ENCODE peak calls at places on chromosomes 4 and X, in four cellular contexts. S, D, H and P are unnamed samples.

GRCh38 chr4:128386761-128387599 is 99.4 kb upstream of the PGRMC2 start:
- DNase-seq in S (peak; percentile 98), D (no peak), H (no peak), P (no peak)

GRCh38 chrX:80285131-80285773 is 135.0 kb upstream of the TENT5D start:
- DNase-seq in S (peak; percentile 1), D (peak; percentile 28), H (peak; percentile 9), P (peak; percentile 5)

GRCh38 chr4:122666527-122667245 is 45.8 kb upstream of the IL21 start:
- DNase-seq in S (peak; percentile 95), D (no peak), H (no peak), P (no peak)

GRCh38 chrX:116246261-116246660 is 75.7 kb downstream of the AGTR2 start:
- DNase-seq in S (peak; percentile 17), D (no peak), H (no peak), P (no peak)

GRCh38 chr4:148015468-148015867 is 283.6 kb downstream of the ARHGAP10 start:
- DNase-seq in S (no peak), D (no peak), H (no peak), P (no peak)

GRCh38 chr4:78120144-78120880 is 63.2 kb downstream of the FRAS1 start:
- DNase-seq in S (no peak), D (no peak), H (no peak), P (no peak)

GRCh38 chrX:110089656-110090404 is 86.9 kb downstream of the TMEM164 start:
- DNase-seq in S (peak; percentile 44), D (no peak), H (no peak), P (no peak)

GRCh38 chr4:76533314-76533713 is 98.3 kb downstream of the SHROOM3 start:
- DNase-seq in S (no peak), D (no peak), H (no peak), P (no peak)

GRCh38 chrX:151680805-151681204 is 14.5 kb upstream of the PRRG3 start:
- DNase-seq in S (peak; percentile 3), D (peak; percentile 67), H (peak; percentile 21), P (peak; percentile 60)

GRCh38 chr4:14566518-14566917 is 435.8 kb upstream of the CPEB2 start:
- DNase-seq in S (peak; percentile 89), D (no peak), H (no peak), P (no peak)

GRCh38 chr4:16707874-16708273 is 190.6 kb downstream of the LDB2 start:
- DNase-seq in S (peak; percentile 27), D (no peak), H (no peak), P (no peak)

GRCh38 chr4:127782025-127782274 is 172 bp upstream of the HSPA4L start:
- DNase-seq in S (peak; percentile 85), D (peak; percentile 90), H (peak; percentile 83), P (peak; percentile 93)

GRCh38 chrX:71533850-71534515 is 1.1 kb downstream of the OGT start:
- DNase-seq in S (peak; percentile 48), D (peak; percentile 35), H (no peak), P (no peak)

GRCh38 chrX:9988762-9989161 is 21.6 kb downstream of the CLDN34 start:
- DNase-seq in S (peak; percentile 9), D (no peak), H (no peak), P (no peak)

GRCh38 chr4:5802565-5802964 is 90.3 kb downstream of the CRMP1 start:
- DNase-seq in S (no peak), D (no peak), H (no peak), P (no peak)

GRCh38 chr4:107210450-107211239 is 174.5 kb upstream of the DKK2 start:
- DNase-seq in S (peak; percentile 51), D (no peak), H (no peak), P (no peak)

GRCh38 chrX:68724531-68725020 is 77.1 kb downstream of the STARD8 start:
- DNase-seq in S (no peak), D (no peak), H (no peak), P (no peak)

GRCh38 chr4:142161093-142161492 is 524.7 kb downstream of the IL15 start:
- DNase-seq in S (no peak), D (no peak), H (no peak), P (no peak)

GRCh38 chr4:118113220-118113619 is 78.9 kb downstream of the NDST3 start:
- DNase-seq in S (peak; percentile 8), D (no peak), H (no peak), P (no peak)

GRCh38 chr4:8495803-8496202 is 55.2 kb downstream of the TRMT44 start:
- DNase-seq in S (no peak), D (no peak), H (no peak), P (no peak)

GRCh38 chrX:103879339-103879738 is 47.3 kb upstream of the RAB9B start:
- DNase-seq in S (peak; percentile 5), D (no peak), H (no peak), P (no peak)

GRCh38 chrX:54786972-54787371 is 11.1 kb downstream of the ITIH6 start:
- DNase-seq in S (no peak), D (no peak), H (no peak), P (no peak)
- TF ChIP-seq CTCF in S (no peak), D (no peak), H (peak; percentile 47), P (peak; percentile 47)

GRCh38 chr4:114180481-114180880 is 201.0 kb upstream of the ARSJ start:
- DNase-seq in S (peak; percentile 91), D (peak; percentile 59), H (peak; percentile 69), P (no peak)
- TF ChIP-seq CTCF in S (peak; percentile 76), D (no peak), H (peak; percentile 90), P (peak; percentile 39)

DNA sequence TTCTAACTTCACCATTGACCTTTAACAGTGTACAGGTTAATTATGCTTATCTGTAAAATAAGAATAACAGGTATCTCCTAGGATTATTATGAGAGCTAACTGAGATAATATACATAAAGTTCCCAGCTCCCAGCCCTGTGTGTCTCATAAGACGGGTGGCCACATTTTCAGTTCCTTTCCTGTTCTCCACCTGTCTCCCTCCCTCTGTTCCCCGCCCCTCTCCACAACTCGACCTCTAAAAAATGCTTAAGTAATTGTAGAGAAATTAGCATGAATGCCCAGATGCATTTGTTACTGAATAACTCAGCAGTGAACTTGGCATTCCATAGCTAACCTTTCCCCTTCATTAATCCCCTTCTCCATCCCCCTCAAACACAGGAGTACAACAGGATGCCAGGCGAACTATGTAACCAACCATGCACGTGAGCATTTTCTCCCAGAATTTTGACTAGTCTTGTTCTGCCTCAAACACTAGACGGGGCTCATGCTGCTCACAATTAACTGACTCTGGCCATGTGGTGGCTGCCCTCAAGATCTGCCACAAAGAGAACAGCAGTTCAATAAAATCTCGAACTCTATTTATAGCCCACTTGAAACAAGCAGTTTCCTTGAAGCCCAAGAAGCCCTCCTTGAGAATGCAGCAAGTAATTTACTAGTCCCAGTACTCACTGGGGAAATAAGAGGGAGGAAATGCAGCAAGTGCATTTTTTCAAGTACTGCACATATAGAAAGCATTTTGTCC is 351.2 kb downstream of the ARHGAP24 start:
- DNase-seq in S (peak; percentile 66), D (peak; percentile 11), H (peak; percentile 62), P (no peak)
- TF ChIP-seq CTCF in S (peak; percentile 25), D (no peak), H (peak; percentile 23), P (no peak)

GRCh38 chrX:41180194-41180902 is 95.1 kb downstream of the USP9X start:
- DNase-seq in S (peak; percentile 76), D (peak; percentile 28), H (no peak), P (peak; percentile 57)
- TF ChIP-seq CTCF in S (peak; percentile 85), D (peak; percentile 25), H (peak; percentile 38), P (peak; percentile 75)

GRCh38 chr4:88054909-88055308 is 47.5 kb downstream of the PKD2 start:
- DNase-seq in S (peak; percentile 59), D (peak; percentile 56), H (no peak), P (peak; percentile 5)
- TF ChIP-seq CTCF in S (peak; percentile 71), D (peak; percentile 23), H (peak; percentile 72), P (peak; percentile 18)